ENCODE peak calls at places on chromosomes 7 and 10, in nine cellular contexts. One of them, this sample, is unnamed.

GRCh38 chr10:70699659-70700174 is 27.4 kb downstream of the ADAMTS14 start:
- DNase-seq in ELR: peak
- DNase-seq in lung microvascular endothelial cell: no peak
- DNase-seq in astrocyte of the spinal cord: no peak
- DNase-seq in bronchial epithelial cell: no peak
- DNase-seq in heart left ventricle: no peak
- DNase-seq in lower leg skin: no peak
- DNase-seq in AG04449: no peak
- DNase-seq in left colon: no peak
- DNase-seq in this sample: no peak

GRCh38 chr7:2924866-2925840 is 81.0 kb upstream of the GNA12 start:
- DNase-seq in lower leg skin: peak
- DNase-seq in left colon: peak
- DNase-seq in bronchial epithelial cell: no peak
- DNase-seq in ELR: no peak
- DNase-seq in heart left ventricle: no peak
- DNase-seq in lung microvascular endothelial cell: no peak
- DNase-seq in astrocyte of the spinal cord: no peak
- DNase-seq in AG04449: no peak
- DNase-seq in this sample: no peak

GRCh38 chr7:2808891-2809660 is 35.0 kb downstream of the GNA12 start:
- DNase-seq in bronchial epithelial cell: peak
- DNase-seq in ELR: no peak
- DNase-seq in lower leg skin: peak
- DNase-seq in astrocyte of the spinal cord: no peak
- DNase-seq in lung microvascular endothelial cell: no peak
- DNase-seq in heart left ventricle: no peak
- DNase-seq in left colon: no peak
- DNase-seq in AG04449: no peak
- DNase-seq in this sample: no peak

GRCh38 chr10:22042557-22043326 is 39.2 kb upstream of the DNAJC1 start:
- DNase-seq in ELR: no peak
- DNase-seq in lung microvascular endothelial cell: peak
- DNase-seq in left colon: no peak
- DNase-seq in bronchial epithelial cell: peak
- DNase-seq in AG04449: no peak
- DNase-seq in lower leg skin: no peak
- DNase-seq in astrocyte of the spinal cord: peak
- DNase-seq in heart left ventricle: no peak
- DNase-seq in this sample: no peak

GRCh38 chr10:114306116-114306973 is 67.3 kb downstream of the VWA2 start:
- DNase-seq in bronchial epithelial cell: peak
- DNase-seq in lung microvascular endothelial cell: peak
- DNase-seq in astrocyte of the spinal cord: peak
- DNase-seq in ELR: peak
- DNase-seq in lower leg skin: no peak
- DNase-seq in left colon: no peak
- DNase-seq in heart left ventricle: no peak
- DNase-seq in AG04449: peak
- DNase-seq in this sample: no peak

GRCh38 chr7:118870187-118870586 is 645.7 kb downstream of the ANKRD7 start:
- DNase-seq in astrocyte of the spinal cord: no peak
- DNase-seq in lung microvascular endothelial cell: no peak
- DNase-seq in ELR: no peak
- DNase-seq in AG04449: no peak
- DNase-seq in left colon: no peak
- DNase-seq in heart left ventricle: no peak
- DNase-seq in bronchial epithelial cell: peak
- DNase-seq in lower leg skin: no peak
- DNase-seq in this sample: no peak

GRCh38 chr10:29199344-29199743 is 89.5 kb upstream of the LYZL1 start:
- DNase-seq in heart left ventricle: no peak
- DNase-seq in lower leg skin: no peak
- DNase-seq in lung microvascular endothelial cell: no peak
- DNase-seq in left colon: no peak
- DNase-seq in bronchial epithelial cell: no peak
- DNase-seq in AG04449: no peak
- DNase-seq in astrocyte of the spinal cord: no peak
- DNase-seq in ELR: no peak
- DNase-seq in this sample: no peak

GRCh38 chr10:124378817-124379510 is 39.8 kb downstream of the OAT start:
- DNase-seq in left colon: peak
- DNase-seq in heart left ventricle: no peak
- DNase-seq in astrocyte of the spinal cord: no peak
- DNase-seq in lower leg skin: no peak
- DNase-seq in bronchial epithelial cell: peak
- DNase-seq in ELR: no peak
- DNase-seq in lung microvascular endothelial cell: no peak
- DNase-seq in AG04449: no peak
- DNase-seq in this sample: no peak

GRCh38 chr10:94351089-94351488 is 11.7 kb downstream of the NOC3L start:
- DNase-seq in AG04449: no peak
- DNase-seq in ELR: no peak
- DNase-seq in astrocyte of the spinal cord: no peak
- DNase-seq in lung microvascular endothelial cell: no peak
- DNase-seq in left colon: no peak
- DNase-seq in lower leg skin: no peak
- DNase-seq in bronchial epithelial cell: no peak
- DNase-seq in heart left ventricle: no peak
- DNase-seq in this sample: no peak

GRCh38 chr7:774161-775109 is 47.4 kb upstream of the PRKAR1B start:
- DNase-seq in AG04449: no peak
- DNase-seq in bronchial epithelial cell: peak
- DNase-seq in lower leg skin: no peak
- DNase-seq in left colon: no peak
- DNase-seq in heart left ventricle: peak
- DNase-seq in ELR: peak
- DNase-seq in astrocyte of the spinal cord: peak
- DNase-seq in lung microvascular endothelial cell: peak
- DNase-seq in this sample: peak

GRCh38 chr7:85172530-85172941 is 14.3 kb downstream of the SEMA3D start:
- DNase-seq in lung microvascular endothelial cell: peak
- DNase-seq in bronchial epithelial cell: peak
- DNase-seq in lower leg skin: no peak
- DNase-seq in astrocyte of the spinal cord: peak
- DNase-seq in ELR: peak
- DNase-seq in heart left ventricle: no peak
- DNase-seq in left colon: no peak
- DNase-seq in AG04449: peak
- DNase-seq in this sample: no peak

GRCh38 chr7:42753917-42754363 is 157.9 kb downstream of the C7orf25 start:
- DNase-seq in ELR: no peak
- DNase-seq in AG04449: no peak
- DNase-seq in lower leg skin: no peak
- DNase-seq in lung microvascular endothelial cell: no peak
- DNase-seq in astrocyte of the spinal cord: no peak
- DNase-seq in heart left ventricle: peak
- DNase-seq in bronchial epithelial cell: no peak
- DNase-seq in left colon: no peak
- DNase-seq in this sample: no peak

GRCh38 chr10:114868801-114869200 is 47.2 kb downstream of the FHIP2A start:
- DNase-seq in lower leg skin: no peak
- DNase-seq in left colon: no peak
- DNase-seq in ELR: peak
- DNase-seq in astrocyte of the spinal cord: peak
- DNase-seq in heart left ventricle: no peak
- DNase-seq in lung microvascular endothelial cell: no peak
- DNase-seq in bronchial epithelial cell: peak
- DNase-seq in AG04449: no peak
- DNase-seq in this sample: no peak

GRCh38 chr10:76303682-76304316 is 872.4 kb downstream of the LRMDA start:
- DNase-seq in ELR: peak
- DNase-seq in astrocyte of the spinal cord: peak
- DNase-seq in AG04449: no peak
- DNase-seq in lung microvascular endothelial cell: peak
- DNase-seq in bronchial epithelial cell: peak
- DNase-seq in heart left ventricle: peak
- DNase-seq in lower leg skin: peak
- DNase-seq in left colon: peak
- DNase-seq in this sample: peak

GRCh38 chr7:74226633-74227032 is 16.8 kb downstream of the LAT2 start:
- DNase-seq in ELR: no peak
- DNase-seq in bronchial epithelial cell: no peak
- DNase-seq in heart left ventricle: peak
- DNase-seq in lower leg skin: no peak
- DNase-seq in AG04449: no peak
- DNase-seq in astrocyte of the spinal cord: no peak
- DNase-seq in lung microvascular endothelial cell: no peak
- DNase-seq in left colon: no peak
- DNase-seq in this sample: peak